ENCODE peak calls at places on chromosomes 1 and 21, in ten cellular contexts. R is retinal pigment epithelial cell, N is GM23338, O is AG09319, F is ovary, P is H1, X is cardiac fibroblast, E is neural crest cell, K is lung, Q is endothelial cell. I is an unnamed sample.

GRCh38 chr1:230236301-230236700 is 169.3 kb downstream of the GALNT2 start:
- DNase-seq in R (no peak), N (no peak), O (no peak), F (no peak), P (no peak), X (no peak), E (no peak), K (no peak), Q (no peak), I (no peak)

GRCh38 chr1:206895837-206896242 is 1.4 kb upstream of the IL24 start:
- DNase-seq in R (no peak), N (no peak), O (peak; percentile 82), F (no peak), P (no peak), X (peak; percentile 82), E (no peak), K (no peak), Q (no peak), I (no peak)

GRCh38 chr1:1371354-1371740 is 3.7 kb downstream of the AURKAIP1 start:
- DNase-seq in R (no peak), N (no peak), O (no peak), F (no peak), P (no peak), X (no peak), E (no peak), K (no peak), Q (no peak), I (no peak)

GRCh38 chr1:232854786-232855185 is 49.6 kb downstream of the MAP10 start:
- DNase-seq in R (no peak), N (no peak), O (no peak), F (no peak), P (no peak), X (no peak), E (no peak), K (no peak), Q (no peak), I (no peak)

GRCh38 chr1:178262101-178262500 is 168.2 kb downstream of the RASAL2 start:
- DNase-seq in R (peak; percentile 97), N (peak; percentile 79), O (peak; percentile 43), F (no peak), P (no peak), X (peak; percentile 82), E (no peak), K (no peak), Q (no peak), I (no peak)

GRCh38 chr21:16678479-16678878 is 834.4 kb upstream of the CXADR start:
- DNase-seq in R (no peak), N (no peak), O (no peak), F (no peak), P (no peak), X (no peak), E (no peak), K (no peak), Q (no peak), I (no peak)

GRCh38 chr1:26833432-26834405 is 7.2 kb downstream of the ZDHHC18 start:
- DNase-seq in R (peak; percentile 39), N (no peak), O (no peak), F (no peak), P (no peak), X (no peak), E (no peak), K (peak; percentile 50), Q (no peak), I (no peak)

GRCh38 chr1:166952002-166952746 is 23.2 kb downstream of the ILDR2 start:
- DNase-seq in R (peak; percentile 43), N (peak; percentile 69), O (no peak), F (no peak), P (no peak), X (peak; percentile 52), E (no peak), K (no peak), Q (no peak), I (no peak)

GRCh38 chr1:43912607-43913006 is 21.0 kb upstream of the ARTN start:
- DNase-seq in R (no peak), N (peak; percentile 80), O (peak; percentile 56), F (no peak), P (no peak), X (peak; percentile 49), E (no peak), K (no peak), Q (no peak), I (no peak)

GRCh38 chr1:201557572-201557958 is 18.6 kb downstream of the NAV1 start:
- DNase-seq in R (no peak), N (no peak), O (no peak), F (no peak), P (no peak), X (no peak), E (no peak), K (no peak), Q (no peak), I (no peak)

GRCh38 chr1:180975551-180975950 is 47.1 kb downstream of the STX6 start:
- DNase-seq in R (no peak), N (no peak), O (no peak), F (no peak), P (no peak), X (peak; percentile 12), E (no peak), K (no peak), Q (no peak), I (no peak)

GRCh38 chr1:203557958-203558760 is 64.2 kb downstream of the OPTC start:
- DNase-seq in R (peak; percentile 98), N (no peak), O (peak; percentile 89), F (peak; percentile 30), P (no peak), X (peak; percentile 99), E (no peak), K (peak; percentile 61), Q (no peak), I (peak; percentile 26)

GRCh38 chr1:52007228-52008073 is 17.0 kb upstream of the RAB3B start:
- DNase-seq in R (no peak), N (no peak), O (no peak), F (no peak), P (no peak), X (no peak), E (no peak), K (no peak), Q (no peak), I (no peak)

GRCh38 chr1:116168277-116169032 is 57.3 kb downstream of the MAB21L3 start:
- DNase-seq in R (no peak), N (peak; percentile 89), O (peak; percentile 36), F (peak; percentile 85), P (peak; percentile 36), X (peak; percentile 66), E (peak; percentile 83), K (peak; percentile 79), Q (peak; percentile 87), I (peak; percentile 93)

GRCh38 chr1:7236844-7237515 is 451.7 kb downstream of the CAMTA1 start:
- DNase-seq in R (no peak), N (no peak), O (no peak), F (no peak), P (no peak), X (no peak), E (no peak), K (no peak), Q (no peak), I (no peak)

GRCh38 chr1:31699341-31699891 is 4.4 kb downstream of the COL16A1 start:
- DNase-seq in R (no peak), N (no peak), O (no peak), F (peak; percentile 33), P (no peak), X (no peak), E (no peak), K (no peak), Q (no peak), I (no peak)

GRCh38 chr1:171313319-171313834 is 606 bp upstream of the FMO4 start:
- DNase-seq in R (no peak), N (no peak), O (no peak), F (no peak), P (no peak), X (no peak), E (no peak), K (no peak), Q (no peak), I (no peak)

DNA sequence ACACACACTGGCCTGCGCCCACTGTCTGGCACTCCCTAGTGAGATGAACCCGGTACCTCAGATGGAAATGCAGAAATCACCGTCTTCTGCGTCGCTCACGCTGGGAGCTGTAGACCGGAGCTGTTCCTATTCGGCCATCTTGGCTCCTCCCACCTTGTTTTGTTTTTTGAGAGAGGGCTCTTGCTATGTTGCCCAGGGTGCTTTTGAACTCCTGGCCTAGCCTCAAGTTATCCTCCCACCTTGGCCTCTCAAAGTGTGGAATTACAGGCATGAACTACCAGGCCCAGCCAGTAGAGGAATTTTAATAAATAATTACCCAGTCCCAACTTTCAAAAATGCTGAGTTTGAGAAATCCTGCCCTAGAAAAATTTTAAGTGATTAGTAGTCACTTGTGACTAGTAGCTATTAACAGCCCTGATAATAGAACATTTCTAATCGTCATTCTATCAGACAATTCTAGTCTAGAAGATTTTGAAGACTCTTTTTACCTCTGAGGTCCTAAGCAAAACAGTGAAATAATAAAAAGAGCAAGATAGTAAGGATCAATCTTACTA is 30.9 kb upstream of the SLC35D1 start:
- DNase-seq in R (no peak), N (no peak), O (no peak), F (no peak), P (no peak), X (no peak), E (no peak), K (no peak), Q (no peak), I (no peak)
- TF ChIP-seq CTCF in R (no peak), N (no peak), O (no peak), F (no peak), P (no peak), X (no peak), E (no peak), K (no peak), Q (no peak), I (no peak)

GRCh38 chr1:153288634-153289275 is 24.0 kb downstream of the PGLYRP3 start:
- DNase-seq in R (no peak), N (peak; percentile 75), O (no peak), F (no peak), P (peak; percentile 17), X (no peak), E (peak; percentile 20), K (no peak), Q (peak; percentile 47), I (peak; percentile 47)
- TF ChIP-seq CTCF in R (peak; percentile 52), N (peak; percentile 90), O (peak; percentile 25), F (no peak), P (peak; percentile 92), X (peak; percentile 32), E (peak; percentile 53), K (no peak), Q (peak; percentile 55), I (peak; percentile 50)

DNA sequence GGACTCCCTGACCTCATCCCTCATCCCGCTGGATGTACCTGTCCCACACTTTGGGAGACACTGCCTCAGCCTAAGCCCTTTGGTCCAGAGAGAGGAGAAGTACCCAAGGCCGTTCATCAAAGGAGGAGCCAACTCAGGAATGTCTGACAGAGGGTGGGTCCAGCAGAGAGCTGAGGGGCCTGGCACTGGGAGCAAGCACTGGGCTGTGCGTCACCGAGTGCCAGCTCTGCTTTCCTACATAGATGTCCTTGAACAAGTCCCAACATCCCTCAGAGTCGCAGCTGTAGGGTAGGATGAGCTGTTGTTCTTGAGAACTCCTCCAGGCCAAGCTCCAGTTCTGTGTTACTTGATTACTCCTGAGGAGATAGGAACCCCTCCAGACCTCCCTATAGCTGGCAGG is 68.8 kb upstream of the ACOT11 start:
- DNase-seq in R (no peak), N (no peak), O (no peak), F (no peak), P (no peak), X (no peak), E (no peak), K (no peak), Q (no peak), I (no peak)
- TF ChIP-seq CTCF in R (no peak), N (no peak), O (no peak), F (no peak), P (no peak), X (no peak), E (no peak), K (no peak), Q (no peak), I (no peak)

GRCh38 chr21:36169465-36170128 is 13.0 kb downstream of the DOP1B start:
- DNase-seq in R (no peak), N (peak; percentile 41), O (no peak), F (no peak), P (no peak), X (no peak), E (no peak), K (no peak), Q (no peak), I (no peak)
- TF ChIP-seq CTCF in R (peak; percentile 18), N (peak; percentile 23), O (no peak), F (no peak), P (peak; percentile 45), X (no peak), E (no peak), K (no peak), Q (no peak), I (no peak)